ENCODE peak calls at places on chromosomes 12 and 14, in eight cellular contexts. A is A549, G is transverse colon, N is SK-N-SH, C is suprapubic skin, T is ovary, F is stomach, W is H1. E is an unnamed sample.

GRCh38 chr12:103680591-103681065 is 93.6 kb downstream of the STAB2 start:
- DNase-seq in A (no peak), N (peak; percentile 72), W (no peak), C (no peak), T (no peak), F (no peak), G (peak; percentile 38), E (no peak)

GRCh38 chr14:87432698-87433097 is 560.3 kb downstream of the GALC start:
- DNase-seq in F (no peak), W (no peak), T (no peak), A (no peak), C (no peak), G (no peak), N (no peak), E (no peak)

GRCh38 chr12:108638141-108638823 is 4.6 kb upstream of the SELPLG start:
- DNase-seq in W (peak; percentile 51), F (peak; percentile 22), A (no peak), N (no peak), G (peak; percentile 42), C (peak; percentile 61), T (peak; percentile 30), E (no peak)

GRCh38 chr12:131941987-131942341 is 7.8 kb upstream of the EP400 start:
- DNase-seq in G (no peak), T (peak; percentile 26), A (no peak), C (peak; percentile 49), N (no peak), F (no peak), W (no peak), E (no peak)

GRCh38 chr12:26119391-26119981 is 5.4 kb downstream of the BHLHE41 start:
- DNase-seq in G (no peak), A (peak; percentile 50), T (no peak), N (peak; percentile 56), F (no peak), W (no peak), C (no peak), E (no peak)

GRCh38 chr14:23352506-23353432 is at the start of gene SLC22A17:
- DNase-seq in T (peak; percentile 89), F (peak; percentile 65), N (peak; percentile 93), W (no peak), G (peak; percentile 69), A (peak; percentile 60), C (peak; percentile 82), E (peak; percentile 72)

GRCh38 chr12:52551466-52551865 is 1.5 kb downstream of the KRT71 start:
- DNase-seq in T (no peak), N (no peak), C (no peak), F (no peak), W (no peak), A (no peak), G (no peak), E (no peak)

GRCh38 chr12:88308825-88309224 is 166.7 kb downstream of the TMTC3 start:
- DNase-seq in G (no peak), W (no peak), N (no peak), F (no peak), A (no peak), C (no peak), T (no peak), E (no peak)

GRCh38 chr14:51823706-51824105 is 36.7 kb upstream of the GNG2 start:
- DNase-seq in C (no peak), W (no peak), G (no peak), A (no peak), F (no peak), N (no peak), T (no peak), E (no peak)

GRCh38 chr12:62260733-62261683 is 804 bp downstream of the USP15 start:
- DNase-seq in C (peak; percentile 59), G (peak; percentile 45), T (no peak), N (peak; percentile 23), F (peak; percentile 32), W (no peak), A (peak; percentile 21), E (no peak)

GRCh38 chr14:50402965-50403364 is 6.3 kb upstream of the CDKL1 start:
- DNase-seq in W (no peak), N (no peak), F (no peak), T (no peak), A (no peak), G (no peak), C (no peak), E (no peak)

GRCh38 chr12:99810718-99811593 is 163.4 kb downstream of the GARIN6 start:
- DNase-seq in G (no peak), C (no peak), T (no peak), A (peak; percentile 20), N (peak; percentile 21), W (no peak), F (no peak), E (no peak)

GRCh38 chr14:69848903-69849391 is 30.3 kb upstream of the SMOC1 start:
- DNase-seq in A (no peak), G (no peak), F (no peak), C (no peak), T (no peak), N (no peak), W (no peak), E (no peak)

GRCh38 chr12:65878540-65878939 is 54.3 kb downstream of the HMGA2 start:
- DNase-seq in A (no peak), N (no peak), C (no peak), T (no peak), G (no peak), F (no peak), W (no peak), E (no peak)

DNA sequence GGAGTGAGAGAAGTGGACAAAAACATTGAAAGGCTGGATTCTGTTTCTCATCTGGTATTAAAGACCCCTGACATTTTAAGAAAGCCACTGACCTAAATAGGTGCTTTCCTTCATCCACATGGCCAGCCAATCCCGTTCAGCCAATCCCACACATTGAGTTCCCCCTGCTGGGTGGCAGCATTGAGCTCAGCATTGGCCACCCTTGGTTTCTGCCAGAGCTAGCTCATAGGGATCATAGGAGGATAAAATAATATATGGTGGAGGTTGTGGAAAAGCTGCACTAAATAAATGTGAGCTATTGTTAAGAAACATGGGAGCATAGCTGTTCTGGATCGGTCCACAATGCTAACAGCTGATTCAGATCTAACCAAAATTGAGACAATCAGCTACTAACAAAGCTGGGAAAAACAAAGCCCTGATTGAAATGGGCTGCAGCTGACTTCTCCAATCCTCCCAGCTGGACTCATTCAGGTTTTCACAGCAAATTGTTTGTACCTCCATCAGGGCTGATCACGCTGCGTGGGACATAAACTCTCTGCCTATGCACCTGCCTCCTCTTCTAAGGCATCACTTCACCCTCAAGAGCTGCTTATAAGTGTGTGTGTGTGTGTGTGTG is 256.5 kb downstream of the EMP1 start:
- DNase-seq in C (no peak), W (no peak), N (no peak), F (no peak), A (no peak), G (no peak), T (no peak), E (no peak)
- TF ChIP-seq CTCF in C (no peak), W (no peak), N (no peak), F (no peak), A (no peak), G (no peak), T (no peak), E (no peak)

DNA sequence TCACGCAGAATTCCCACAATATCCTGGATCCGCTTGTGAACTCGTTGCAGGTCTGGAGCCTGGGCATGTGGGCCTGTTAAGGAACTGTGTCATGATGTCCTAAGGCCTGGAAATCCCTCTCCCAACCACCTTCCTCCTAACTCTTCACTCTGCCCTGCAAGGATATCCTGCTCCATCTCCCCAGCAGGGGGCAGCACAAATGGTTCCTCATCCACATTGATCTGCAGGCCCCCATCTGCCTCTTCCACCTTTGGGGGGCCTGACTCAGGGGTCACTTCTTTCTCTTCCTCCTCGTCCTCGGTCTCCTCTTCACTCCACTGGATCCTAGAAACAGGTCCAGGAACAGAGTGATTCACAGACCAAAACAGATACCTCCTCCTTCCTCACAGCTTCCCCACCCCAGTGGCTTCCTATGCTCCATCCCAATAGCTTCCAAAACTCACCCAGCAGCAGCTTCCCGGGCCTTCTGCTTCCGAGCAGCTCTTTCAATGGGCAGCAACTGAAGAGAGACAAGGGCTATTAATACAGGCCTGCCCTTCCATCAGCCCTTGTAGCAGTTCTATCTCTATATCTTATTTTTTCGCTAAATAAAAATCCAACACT is 4.5 kb downstream of the NOP2 start:
- DNase-seq in C (no peak), N (peak; percentile 73), G (peak; percentile 72), T (peak; percentile 61), A (peak; percentile 65), W (no peak), F (peak; percentile 65), E (peak; percentile 61)
- TF ChIP-seq EP300 in C (no peak), N (no peak), G (no peak), T (no peak), A (no peak), W (no peak), F (no peak), E (no peak)

GRCh38 chr14:90624732-90625444 is 191.3 kb downstream of the TTC7B start:
- DNase-seq in T (no peak), A (no peak), C (no peak), G (no peak), N (no peak), W (no peak), F (no peak), E (no peak)
- H3K4me1 ChIP-seq in T (peaks cover 11% of the 10 kb centered on the region), A (peaks cover 6% of the 10 kb centered on the region), C (peaks cover 39% of the 10 kb centered on the region), G (peaks cover 6% of the 10 kb centered on the region), N (peaks cover 7% of the 10 kb centered on the region), W (peaks cover 13% of the 10 kb centered on the region), F (peaks cover 13% of the 10 kb centered on the region), E (no peaks in the 10 kb centered on the region)

GRCh38 chr12:1429980-1430379 is 164.4 kb downstream of the FBXL14 start:
- DNase-seq in G (no peak), W (no peak), A (no peak), C (no peak), T (no peak), N (no peak), F (no peak), E (peak; percentile 33)
- TF ChIP-seq CTCF in G (no peak), W (no peak), A (no peak), C (no peak), T (no peak), N (no peak), F (no peak), E (no peak)

GRCh38 chr12:51386361-51386760 is 4.8 kb downstream of the GALNT6 start:
- DNase-seq in G (no peak), F (no peak), T (peak; percentile 11), A (no peak), N (no peak), C (no peak), W (no peak), E (no peak)
- TF ChIP-seq EP300 in G (no peak), F (no peak), T (no peak), A (no peak), N (no peak), C (no peak), W (no peak), E (no peak)

DNA sequence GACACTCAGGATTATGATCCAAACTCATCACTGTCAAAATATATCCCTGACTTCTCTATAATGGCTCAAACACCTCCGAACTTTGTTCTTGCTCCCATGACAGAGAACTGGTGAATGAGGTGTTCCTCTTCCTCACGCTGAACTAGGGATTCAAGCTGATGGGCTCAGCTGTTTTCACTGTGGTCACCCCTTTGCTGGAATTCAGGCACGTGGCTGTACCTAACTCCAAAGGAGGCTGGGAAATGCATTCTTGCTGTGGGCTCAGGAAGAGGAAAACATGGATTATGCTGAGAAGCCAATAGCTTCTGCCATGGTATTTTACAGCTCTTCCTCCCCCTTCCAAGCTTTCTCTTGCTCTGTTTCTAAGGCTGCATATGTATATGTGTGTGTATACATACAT is 43.9 kb downstream of the STXBP6 start:
- DNase-seq in N (no peak), T (no peak), F (no peak), W (no peak), C (no peak), A (no peak), G (no peak), E (no peak)
- H3K4me1 ChIP-seq in N (peaks cover 8% of the 10 kb centered on the region), T (no peaks in the 10 kb centered on the region), F (peaks cover 4% of the 10 kb centered on the region), W (no peaks in the 10 kb centered on the region), C (peaks cover 28% of the 10 kb centered on the region), A (peaks cover 31% of the 10 kb centered on the region), G (peaks cover 8% of the 10 kb centered on the region), E (no peaks in the 10 kb centered on the region)